ENCODE peak calls at places on chromosomes 16 and 17, in ten cellular contexts. One of them, this sample, is unnamed.
A peak's percentile ranks its signal among the peaks of the same experiment; 100 is the strongest.

GRCh38 chr16:85524630-85525463 is 88.3 kb upstream of the GSE1 start:
- DNase-seq in retinal pigment epithelial cell: no peak
- DNase-seq in neural progenitor cell: peak; percentile 51
- DNase-seq in epithelial cell of esophagus: peak; percentile 76
- DNase-seq in IMR-90: peak; percentile 49
- DNase-seq in HFF-Myc: no peak
- DNase-seq in CD8-positive, alpha-beta T cell: no peak
- DNase-seq in left ventricle myocardium inferior: no peak
- DNase-seq in A673: peak; percentile 58
- DNase-seq in MCF 10A: peak; percentile 91
- DNase-seq in this sample: peak; percentile 65

GRCh38 chr16:2719328-2720062 is 529 bp downstream of the PRSS27 start:
- DNase-seq in retinal pigment epithelial cell: no peak
- DNase-seq in neural progenitor cell: no peak
- DNase-seq in epithelial cell of esophagus: peak; percentile 42
- DNase-seq in IMR-90: no peak
- DNase-seq in HFF-Myc: no peak
- DNase-seq in CD8-positive, alpha-beta T cell: no peak
- DNase-seq in left ventricle myocardium inferior: peak; percentile 33
- DNase-seq in A673: no peak
- DNase-seq in MCF 10A: no peak
- DNase-seq in this sample: peak; percentile 80

GRCh38 chr17:49452173-49452572 is 37.5 kb upstream of the PHB1 start:
- DNase-seq in retinal pigment epithelial cell: no peak
- DNase-seq in neural progenitor cell: no peak
- DNase-seq in epithelial cell of esophagus: no peak
- DNase-seq in IMR-90: no peak
- DNase-seq in HFF-Myc: no peak
- DNase-seq in CD8-positive, alpha-beta T cell: no peak
- DNase-seq in left ventricle myocardium inferior: no peak
- DNase-seq in A673: no peak
- DNase-seq in MCF 10A: no peak
- DNase-seq in this sample: no peak

GRCh38 chr17:17837966-17838962 is 1.5 kb upstream of the SREBF1 start:
- DNase-seq in retinal pigment epithelial cell: no peak
- DNase-seq in neural progenitor cell: peak; percentile 41
- DNase-seq in epithelial cell of esophagus: peak; percentile 52
- DNase-seq in IMR-90: peak; percentile 24
- DNase-seq in HFF-Myc: no peak
- DNase-seq in CD8-positive, alpha-beta T cell: no peak
- DNase-seq in left ventricle myocardium inferior: peak; percentile 74
- DNase-seq in A673: peak; percentile 73
- DNase-seq in MCF 10A: peak; percentile 75
- DNase-seq in this sample: peak; percentile 62

GRCh38 chr17:2406903-2407790 is 6.3 kb upstream of the MNT start:
- DNase-seq in retinal pigment epithelial cell: peak; percentile 75
- DNase-seq in neural progenitor cell: no peak
- DNase-seq in epithelial cell of esophagus: peak; percentile 98
- DNase-seq in IMR-90: peak; percentile 92
- DNase-seq in HFF-Myc: no peak
- DNase-seq in CD8-positive, alpha-beta T cell: no peak
- DNase-seq in left ventricle myocardium inferior: peak; percentile 58
- DNase-seq in A673: no peak
- DNase-seq in MCF 10A: peak; percentile 86
- DNase-seq in this sample: peak; percentile 77

GRCh38 chr16:88806491-88807111 is 3.0 kb downstream of the CDT1 start:
- DNase-seq in retinal pigment epithelial cell: no peak
- DNase-seq in neural progenitor cell: no peak
- DNase-seq in epithelial cell of esophagus: no peak
- DNase-seq in IMR-90: no peak
- DNase-seq in HFF-Myc: no peak
- DNase-seq in CD8-positive, alpha-beta T cell: no peak
- DNase-seq in left ventricle myocardium inferior: no peak
- DNase-seq in A673: no peak
- DNase-seq in MCF 10A: no peak
- DNase-seq in this sample: no peak

GRCh38 chr16:4011225-4011939 is 104.9 kb downstream of the ADCY9 start:
- DNase-seq in retinal pigment epithelial cell: no peak
- DNase-seq in neural progenitor cell: peak; percentile 34
- DNase-seq in epithelial cell of esophagus: no peak
- DNase-seq in IMR-90: no peak
- DNase-seq in HFF-Myc: no peak
- DNase-seq in CD8-positive, alpha-beta T cell: no peak
- DNase-seq in left ventricle myocardium inferior: no peak
- DNase-seq in A673: peak; percentile 72
- DNase-seq in MCF 10A: no peak
- DNase-seq in this sample: no peak

GRCh38 chr17:78716292-78716691 is 65.8 kb downstream of the CYTH1 start:
- DNase-seq in retinal pigment epithelial cell: no peak
- DNase-seq in neural progenitor cell: no peak
- DNase-seq in epithelial cell of esophagus: no peak
- DNase-seq in IMR-90: no peak
- DNase-seq in HFF-Myc: no peak
- DNase-seq in CD8-positive, alpha-beta T cell: no peak
- DNase-seq in left ventricle myocardium inferior: no peak
- DNase-seq in A673: no peak
- DNase-seq in MCF 10A: no peak
- DNase-seq in this sample: no peak

GRCh38 chr16:65598626-65599025 is 476.8 kb upstream of the CDH11 start:
- DNase-seq in retinal pigment epithelial cell: no peak
- DNase-seq in neural progenitor cell: peak; percentile 86
- DNase-seq in epithelial cell of esophagus: no peak
- DNase-seq in IMR-90: no peak
- DNase-seq in HFF-Myc: no peak
- DNase-seq in CD8-positive, alpha-beta T cell: no peak
- DNase-seq in left ventricle myocardium inferior: no peak
- DNase-seq in A673: no peak
- DNase-seq in MCF 10A: no peak
- DNase-seq in this sample: no peak

DNA sequence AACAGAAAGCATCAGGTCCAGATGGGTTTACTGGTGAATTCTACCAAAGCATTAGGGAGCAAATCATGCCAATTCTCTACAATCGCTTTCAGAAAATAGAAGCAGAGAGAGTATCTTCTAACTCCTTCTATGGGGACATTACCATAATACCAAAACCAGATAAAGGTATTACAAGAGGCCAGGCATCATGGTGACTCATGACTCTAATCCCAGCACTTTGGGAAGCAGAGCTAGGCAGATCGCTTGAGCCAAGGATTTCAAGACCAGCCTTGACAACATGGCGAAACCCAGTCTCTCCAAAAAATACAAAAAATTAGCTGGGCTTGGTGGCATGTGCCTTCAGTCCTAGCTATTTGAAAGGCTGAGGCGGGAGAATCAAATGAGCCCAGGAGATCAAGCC is 23.0 kb downstream of the HBQ1 start:
- DNase-seq in retinal pigment epithelial cell: no peak
- DNase-seq in neural progenitor cell: no peak
- DNase-seq in epithelial cell of esophagus: peak; percentile 10
- DNase-seq in IMR-90: no peak
- DNase-seq in HFF-Myc: no peak
- DNase-seq in CD8-positive, alpha-beta T cell: no peak
- DNase-seq in left ventricle myocardium inferior: no peak
- DNase-seq in A673: no peak
- DNase-seq in MCF 10A: no peak
- DNase-seq in this sample: no peak
- TF ChIP-seq CTCF in retinal pigment epithelial cell: no peak
- TF ChIP-seq CTCF in neural progenitor cell: no peak
- TF ChIP-seq CTCF in epithelial cell of esophagus: no peak
- TF ChIP-seq CTCF in IMR-90: no peak
- TF ChIP-seq CTCF in HFF-Myc: no peak
- TF ChIP-seq CTCF in CD8-positive, alpha-beta T cell: no peak
- TF ChIP-seq CTCF in left ventricle myocardium inferior: no peak
- TF ChIP-seq CTCF in A673: no peak
- TF ChIP-seq CTCF in MCF 10A: no peak
- TF ChIP-seq CTCF in this sample: no peak

GRCh38 chr16:22195695-22196558 is 10.2 kb upstream of the EEF2K start:
- DNase-seq in retinal pigment epithelial cell: no peak
- DNase-seq in neural progenitor cell: peak; percentile 89
- DNase-seq in epithelial cell of esophagus: peak; percentile 86
- DNase-seq in IMR-90: peak; percentile 87
- DNase-seq in HFF-Myc: peak; percentile 79
- DNase-seq in CD8-positive, alpha-beta T cell: peak; percentile 88
- DNase-seq in left ventricle myocardium inferior: peak; percentile 89
- DNase-seq in A673: peak; percentile 91
- DNase-seq in MCF 10A: peak; percentile 91
- DNase-seq in this sample: peak; percentile 94
- TF ChIP-seq CTCF in retinal pigment epithelial cell: peak; percentile 84
- TF ChIP-seq CTCF in neural progenitor cell: peak; percentile 85
- TF ChIP-seq CTCF in epithelial cell of esophagus: peak; percentile 82
- TF ChIP-seq CTCF in IMR-90: peak; percentile 73
- TF ChIP-seq CTCF in HFF-Myc: peak; percentile 77
- TF ChIP-seq CTCF in CD8-positive, alpha-beta T cell: peak; percentile 93
- TF ChIP-seq CTCF in left ventricle myocardium inferior: peak; percentile 97
- TF ChIP-seq CTCF in A673: peak; percentile 95
- TF ChIP-seq CTCF in MCF 10A: peak; percentile 92
- TF ChIP-seq CTCF in this sample: peak; percentile 94

GRCh38 chr16:19595043-19595767 is 39.7 kb downstream of the VPS35L start:
- DNase-seq in retinal pigment epithelial cell: peak; percentile 97
- DNase-seq in neural progenitor cell: no peak
- DNase-seq in epithelial cell of esophagus: peak; percentile 87
- DNase-seq in IMR-90: peak; percentile 83
- DNase-seq in HFF-Myc: peak; percentile 32
- DNase-seq in CD8-positive, alpha-beta T cell: no peak
- DNase-seq in left ventricle myocardium inferior: peak; percentile 20
- DNase-seq in A673: no peak
- DNase-seq in MCF 10A: peak; percentile 83
- DNase-seq in this sample: peak; percentile 78
- TF ChIP-seq CTCF in retinal pigment epithelial cell: no peak
- TF ChIP-seq CTCF in neural progenitor cell: no peak
- TF ChIP-seq CTCF in epithelial cell of esophagus: no peak
- TF ChIP-seq CTCF in IMR-90: no peak
- TF ChIP-seq CTCF in HFF-Myc: no peak
- TF ChIP-seq CTCF in CD8-positive, alpha-beta T cell: no peak
- TF ChIP-seq CTCF in left ventricle myocardium inferior: no peak
- TF ChIP-seq CTCF in A673: no peak
- TF ChIP-seq CTCF in MCF 10A: no peak
- TF ChIP-seq CTCF in this sample: no peak

DNA sequence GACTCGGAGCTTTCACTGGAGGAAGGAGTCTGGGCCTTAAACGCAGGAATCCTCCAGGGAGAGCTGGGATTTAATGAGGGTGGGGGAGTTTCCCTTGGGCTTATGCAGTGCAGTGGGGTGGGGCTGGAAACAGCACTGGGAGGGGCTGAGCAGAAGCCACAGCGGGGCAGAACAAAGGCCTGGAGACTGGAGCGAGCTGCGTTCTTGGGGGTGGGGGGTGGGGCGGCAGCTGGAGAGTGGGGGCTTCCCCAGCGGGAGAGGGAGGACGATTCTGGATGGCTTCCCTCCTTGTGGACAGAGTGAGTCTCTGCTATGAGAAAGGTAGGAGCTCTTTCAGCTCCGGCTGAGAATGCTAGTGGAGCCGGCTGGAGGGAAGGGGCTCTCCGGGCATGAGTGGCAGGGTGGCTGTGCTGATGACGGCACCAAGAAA is 406.0 kb downstream of the SEC14L1 start:
- DNase-seq in retinal pigment epithelial cell: no peak
- DNase-seq in neural progenitor cell: peak; percentile 85
- DNase-seq in epithelial cell of esophagus: no peak
- DNase-seq in IMR-90: no peak
- DNase-seq in HFF-Myc: no peak
- DNase-seq in CD8-positive, alpha-beta T cell: no peak
- DNase-seq in left ventricle myocardium inferior: no peak
- DNase-seq in A673: peak; percentile 91
- DNase-seq in MCF 10A: no peak
- DNase-seq in this sample: no peak
- TF ChIP-seq CTCF in retinal pigment epithelial cell: peak; percentile 6
- TF ChIP-seq CTCF in neural progenitor cell: peak; percentile 35
- TF ChIP-seq CTCF in epithelial cell of esophagus: no peak
- TF ChIP-seq CTCF in IMR-90: no peak
- TF ChIP-seq CTCF in HFF-Myc: no peak
- TF ChIP-seq CTCF in CD8-positive, alpha-beta T cell: no peak
- TF ChIP-seq CTCF in left ventricle myocardium inferior: no peak
- TF ChIP-seq CTCF in A673: no peak
- TF ChIP-seq CTCF in MCF 10A: no peak
- TF ChIP-seq CTCF in this sample: no peak

GRCh38 chr17:44414394-44415155 is 25.1 kb upstream of the ITGA2B start:
- DNase-seq in retinal pigment epithelial cell: no peak
- DNase-seq in neural progenitor cell: no peak
- DNase-seq in epithelial cell of esophagus: no peak
- DNase-seq in IMR-90: no peak
- DNase-seq in HFF-Myc: no peak
- DNase-seq in CD8-positive, alpha-beta T cell: no peak
- DNase-seq in left ventricle myocardium inferior: no peak
- DNase-seq in A673: no peak
- DNase-seq in MCF 10A: no peak
- DNase-seq in this sample: no peak

GRCh38 chr17:44408786-44409185 is 19.3 kb upstream of the ITGA2B start:
- DNase-seq in retinal pigment epithelial cell: no peak
- DNase-seq in neural progenitor cell: no peak
- DNase-seq in epithelial cell of esophagus: no peak
- DNase-seq in IMR-90: no peak
- DNase-seq in HFF-Myc: no peak
- DNase-seq in CD8-positive, alpha-beta T cell: no peak
- DNase-seq in left ventricle myocardium inferior: no peak
- DNase-seq in A673: no peak
- DNase-seq in MCF 10A: no peak
- DNase-seq in this sample: no peak

GRCh38 chr17:44409309-44410028 is 20.0 kb upstream of the ITGA2B start:
- DNase-seq in retinal pigment epithelial cell: no peak
- DNase-seq in neural progenitor cell: no peak
- DNase-seq in epithelial cell of esophagus: peak; percentile 8
- DNase-seq in IMR-90: no peak
- DNase-seq in HFF-Myc: no peak
- DNase-seq in CD8-positive, alpha-beta T cell: no peak
- DNase-seq in left ventricle myocardium inferior: no peak
- DNase-seq in A673: no peak
- DNase-seq in MCF 10A: no peak
- DNase-seq in this sample: no peak
- TF ChIP-seq CTCF in retinal pigment epithelial cell: peak; percentile 8
- TF ChIP-seq CTCF in neural progenitor cell: no peak
- TF ChIP-seq CTCF in epithelial cell of esophagus: peak; percentile 14
- TF ChIP-seq CTCF in IMR-90: no peak
- TF ChIP-seq CTCF in HFF-Myc: no peak
- TF ChIP-seq CTCF in CD8-positive, alpha-beta T cell: no peak
- TF ChIP-seq CTCF in left ventricle myocardium inferior: no peak
- TF ChIP-seq CTCF in A673: no peak
- TF ChIP-seq CTCF in MCF 10A: no peak
- TF ChIP-seq CTCF in this sample: no peak

DNA sequence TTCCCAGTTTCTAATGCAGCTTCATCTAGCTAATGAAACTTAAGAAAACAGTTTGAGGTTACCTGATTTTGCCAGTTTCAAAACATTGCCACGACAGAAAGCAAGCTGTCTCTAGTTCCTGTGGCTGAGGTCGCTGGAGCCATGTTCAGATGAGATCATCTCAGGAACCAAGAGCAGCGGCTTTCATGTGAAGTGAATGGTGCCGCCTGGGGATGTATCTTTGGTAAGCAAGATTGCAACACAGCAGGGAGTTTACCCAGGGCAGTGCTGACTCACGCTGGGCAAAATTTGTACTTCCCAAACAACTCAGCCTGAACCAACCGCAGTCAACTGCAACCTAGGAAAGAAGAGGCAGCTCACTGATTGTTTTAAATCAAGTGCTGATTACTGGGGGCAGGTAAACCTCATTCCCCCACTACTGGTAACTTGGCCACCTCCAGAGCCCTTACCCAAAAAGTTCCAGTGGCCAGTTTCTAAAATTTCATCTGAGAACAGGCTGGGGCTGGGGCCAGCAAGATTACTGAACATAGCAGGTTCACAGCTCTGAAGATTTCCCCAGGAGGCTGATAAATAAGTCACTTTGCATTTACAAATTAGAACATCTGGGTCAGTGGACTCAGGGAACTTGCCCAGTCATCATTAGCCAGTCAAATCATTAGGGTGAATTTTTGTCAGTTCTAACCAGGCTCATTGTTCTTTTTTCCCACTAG is at the start of gene RFFL:
- DNase-seq in retinal pigment epithelial cell: peak; percentile 97
- DNase-seq in neural progenitor cell: peak; percentile 83
- DNase-seq in epithelial cell of esophagus: peak; percentile 100
- DNase-seq in IMR-90: peak; percentile 99
- DNase-seq in HFF-Myc: peak; percentile 92
- DNase-seq in CD8-positive, alpha-beta T cell: peak; percentile 75
- DNase-seq in left ventricle myocardium inferior: peak; percentile 76
- DNase-seq in A673: peak; percentile 92
- DNase-seq in MCF 10A: peak; percentile 98
- DNase-seq in this sample: peak; percentile 83
- TF ChIP-seq CTCF in retinal pigment epithelial cell: peak; percentile 7
- TF ChIP-seq CTCF in neural progenitor cell: no peak
- TF ChIP-seq CTCF in epithelial cell of esophagus: peak; percentile 1
- TF ChIP-seq CTCF in IMR-90: peak; percentile 32
- TF ChIP-seq CTCF in HFF-Myc: peak; percentile 15
- TF ChIP-seq CTCF in CD8-positive, alpha-beta T cell: no peak
- TF ChIP-seq CTCF in left ventricle myocardium inferior: peak; percentile 31
- TF ChIP-seq CTCF in A673: no peak
- TF ChIP-seq CTCF in MCF 10A: no peak
- TF ChIP-seq CTCF in this sample: no peak

This sample was measured in Calu3.